ENCODE peak calls at places on chromosomes 11 and 22, in four cellular contexts. D is upper lobe of right lung, B is left lung, M is foreskin fibroblast. W is an unnamed sample.

GRCh38 chr11:78195917-78196545 is 7.3 kb downstream of the USP35 start:
- DNase-seq in D (no peak), B (no peak), M (peak), W (no peak)

GRCh38 chr11:95498731-95499396 is 267.9 kb upstream of the SESN3 start:
- DNase-seq in D (no peak), B (no peak), M (no peak), W (no peak)

GRCh38 chr11:45801723-45802315 is 3.1 kb upstream of the SLC35C1 start:
- DNase-seq in D (no peak), B (no peak), M (peak), W (no peak)

GRCh38 chr11:23540101-23540561 is 679.9 kb upstream of the CCDC179 start:
- DNase-seq in D (no peak), B (no peak), M (peak), W (no peak)

GRCh38 chr11:131465746-131466145 is 95.3 kb downstream of the NTM start:
- DNase-seq in D (no peak), B (no peak), M (no peak), W (no peak)

GRCh38 chr11:31160504-31161422 is 208.8 kb downstream of the DCDC1 start:
- DNase-seq in D (no peak), B (no peak), M (no peak), W (no peak)

GRCh38 chr22:45246060-45246985 is 5.6 kb upstream of the KIAA0930 start:
- DNase-seq in D (no peak), B (no peak), M (peak), W (peak)

GRCh38 chr11:69274531-69275016 is 19.4 kb upstream of the MYEOV start:
- DNase-seq in D (peak), B (peak), M (no peak), W (no peak)

GRCh38 chr22:25777870-25778269 is 35.9 kb downstream of the MYO18B start:
- DNase-seq in D (no peak), B (no peak), M (peak), W (peak)

GRCh38 chr22:20972933-20973577 is 6.0 kb downstream of the AIFM3 start:
- DNase-seq in D (no peak), B (no peak), M (no peak), W (no peak)

GRCh38 chr11:12079726-12080556 is 30.4 kb upstream of the MICAL2 start:
- DNase-seq in D (peak), B (peak), M (peak), W (peak)

GRCh38 chr11:112580864-112581263 is 320.2 kb upstream of the PLET1 start:
- DNase-seq in D (no peak), B (no peak), M (peak), W (no peak)

GRCh38 chr11:13776134-13776815 is 107.8 kb downstream of the FAR1 start:
- DNase-seq in D (no peak), B (no peak), M (peak), W (no peak)

GRCh38 chr11:106608677-106609076 is 409.6 kb downstream of the GUCY1A2 start:
- DNase-seq in D (no peak), B (no peak), M (peak), W (peak)

GRCh38 chr22:22884010-22884887 is 3.4 kb upstream of the IGLL5 start:
- DNase-seq in D (no peak), B (peak), M (peak), W (no peak)

GRCh38 chr22:50251472-50252054 is 498 bp upstream of the HDAC10 start:
- DNase-seq in D (no peak), B (no peak), M (no peak), W (no peak)
- H3K4me3 ChIP-seq in D (peak), B (peak), M (peak), W (peak)

DNA sequence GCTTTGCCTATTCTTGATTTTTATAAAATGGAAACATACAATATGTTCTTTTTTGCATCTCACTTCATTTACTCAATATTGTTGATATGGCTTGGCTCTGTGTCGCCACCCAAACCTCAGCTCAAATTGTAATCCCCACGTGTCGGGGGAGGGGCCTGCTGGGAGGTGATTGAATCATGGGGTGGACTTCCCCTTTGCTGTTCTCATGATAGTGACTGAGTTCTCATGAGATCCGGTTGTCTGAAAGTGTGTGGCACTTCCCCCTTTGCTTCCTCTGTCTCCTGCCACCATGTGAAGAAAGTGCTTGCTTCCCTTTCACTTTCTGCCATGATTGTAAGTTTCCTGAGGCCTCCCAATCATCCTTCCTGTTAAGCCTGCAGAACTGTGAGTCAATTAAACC is 431.3 kb downstream of the MN1 start:
- DNase-seq in D (no peak), B (no peak), M (no peak), W (no peak)
- H3K4me3 ChIP-seq in D (no peak), B (no peak), M (no peak), W (no peak)

DNA sequence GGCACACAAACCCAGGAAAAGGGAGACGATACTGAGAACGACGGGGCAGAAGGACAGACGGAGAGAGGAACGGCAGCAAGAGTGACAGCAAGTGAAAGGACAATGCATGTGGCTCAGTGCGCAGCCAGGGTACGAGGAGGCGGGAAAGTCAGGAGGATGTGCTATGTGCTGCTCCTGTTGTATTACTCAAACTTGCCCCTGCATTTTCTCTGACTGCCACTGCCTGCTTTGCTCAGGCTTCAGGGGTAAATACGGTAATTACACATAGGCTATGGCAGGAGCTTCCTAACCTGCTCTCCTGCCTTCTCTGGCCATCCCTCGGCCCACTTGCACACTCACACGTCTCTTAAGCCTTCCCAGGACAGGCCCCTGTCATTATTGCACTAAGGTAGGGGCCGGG is 94.8 kb downstream of the FEZ1 start:
- DNase-seq in D (no peak), B (no peak), M (no peak), W (no peak)
- H3K4me3 ChIP-seq in D (no peak), B (no peak), M (no peak), W (no peak)

GRCh38 chr11:121721961-121722360 is 269.2 kb upstream of the SORL1-AS1 start:
- DNase-seq in D (no peak), B (no peak), M (no peak), W (no peak)

GRCh38 chr11:121727942-121728341 is 275.2 kb upstream of the SORL1-AS1 start:
- DNase-seq in D (no peak), B (no peak), M (no peak), W (no peak)

GRCh38 chr11:121722431-121723256 is 269.9 kb upstream of the SORL1-AS1 start:
- DNase-seq in D (peak), B (peak), M (peak), W (peak)

GRCh38 chr11:121721448-121721847 is 268.7 kb upstream of the SORL1-AS1 start:
- DNase-seq in D (no peak), B (no peak), M (no peak), W (no peak)

DNA sequence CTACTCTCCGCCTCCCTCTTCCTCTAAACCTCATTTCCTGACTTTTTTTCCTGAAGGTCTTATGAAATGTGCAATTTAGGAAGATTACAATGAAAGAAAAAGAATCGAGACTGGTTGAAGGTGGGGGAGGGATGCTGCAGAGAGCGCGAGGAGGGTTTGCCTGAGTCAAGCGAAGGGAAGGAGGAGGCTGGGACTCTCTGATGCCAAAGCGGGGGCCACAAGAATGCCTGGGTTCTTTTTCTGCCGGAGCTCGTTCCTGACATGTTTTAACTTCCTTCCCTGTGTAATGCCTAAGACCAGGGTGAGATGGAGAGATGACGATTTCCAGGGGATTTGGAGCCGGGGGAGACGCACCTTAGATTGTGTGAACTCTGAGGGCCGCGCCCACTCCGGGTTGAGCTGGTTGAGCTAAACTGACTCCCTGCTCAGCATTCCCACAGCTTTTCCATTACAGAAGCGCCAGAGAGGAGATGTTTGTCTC is 270.5 kb upstream of the SORL1-AS1 start:
- DNase-seq in D (no peak), B (no peak), M (peak), W (no peak)
- H3K4me3 ChIP-seq in D (peak), B (peak), M (peak), W (peak)

DNA sequence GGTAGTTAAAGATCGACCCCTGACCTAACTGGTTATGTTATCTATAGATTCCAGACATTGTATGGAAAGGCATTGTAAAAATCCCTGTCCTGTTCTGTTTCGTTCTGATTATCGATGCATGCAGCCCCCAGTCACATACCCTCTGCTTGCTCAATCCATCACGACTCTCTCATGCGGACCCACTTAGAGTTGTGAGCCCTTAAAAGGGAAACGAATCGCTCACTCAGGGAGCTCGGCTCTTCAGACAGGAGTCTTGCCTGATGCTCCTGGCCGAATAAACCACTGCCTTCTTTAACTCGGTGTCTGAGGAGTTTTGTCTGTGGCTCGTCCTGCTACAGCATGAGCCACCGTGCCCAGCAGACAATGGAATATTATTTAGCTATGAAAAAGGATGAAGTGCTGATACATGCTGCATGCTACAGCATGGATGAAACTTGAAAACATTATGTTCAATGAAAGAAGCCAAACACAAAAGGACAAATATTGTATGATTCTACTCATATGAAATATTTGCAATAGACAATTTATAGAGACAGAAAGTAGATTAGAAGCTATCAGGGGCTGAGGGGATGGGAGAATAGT is 12.0 kb upstream of the LGALS2 start:
- DNase-seq in D (no peak), B (no peak), M (no peak), W (no peak)
- H3K4me3 ChIP-seq in D (peak), B (no peak), M (no peak), W (peak)

GRCh38 chr11:61514050-61514917 is 5.7 kb downstream of the LRRC10B start:
- DNase-seq in D (no peak), B (no peak), M (no peak), W (no peak)
- H3K4me3 ChIP-seq in D (no peak), B (no peak), M (no peak), W (no peak)

GRCh38 chr22:36218648-36219047 is 17.0 kb upstream of the APOL4 start:
- DNase-seq in D (no peak), B (no peak), M (no peak), W (no peak)

GRCh38 chr22:36222887-36223450 is 16.4 kb downstream of the APOL2 start:
- DNase-seq in D (no peak), B (peak), M (no peak), W (no peak)

GRCh38 chr22:36221799-36222751 is 17.3 kb downstream of the APOL2 start:
- DNase-seq in D (no peak), B (no peak), M (peak), W (no peak)

GRCh38 chr22:36223504-36223903 is 15.8 kb downstream of the APOL2 start:
- DNase-seq in D (no peak), B (no peak), M (no peak), W (no peak)

GRCh38 chr22:36220457-36220921 is 18.8 kb downstream of the APOL2 start:
- DNase-seq in D (no peak), B (no peak), M (no peak), W (no peak)
- H3K4me3 ChIP-seq in D (no peak), B (no peak), M (no peak), W (no peak)